ENCODE peak calls at places on chromosome 1, in seven cellular contexts. W is NCI-H2081; V is stimulated activated CD4-positive, alpha-beta T cell treated with anti-CD3 and anti-CD28 coated beads, Interleukin-4, amount 100 ng/mL, for 1 hour; N is GM10248; U is heart left ventricle; R is epithelial cell of esophagus; J is Caki2. B is an unnamed sample.

GRCh38 chr1:40634901-40635655 is 30.4 kb downstream of the RIMS3 start:
- DNase-seq in W (no peak), V (no peak), N (no peak), U (no peak), R (peak; percentile 72), J (no peak), B (no peak)

GRCh38 chr1:220094016-220094911 is at the start of gene IARS2:
- DNase-seq in W (peak; percentile 90), V (peak; percentile 94), N (peak; percentile 95), U (peak; percentile 91), R (peak; percentile 91), J (peak; percentile 80), B (peak; percentile 92)

GRCh38 chr1:41833519-41834000 is 85.2 kb downstream of the HIVEP3 start:
- DNase-seq in W (no peak), V (no peak), N (no peak), U (no peak), R (no peak), J (no peak), B (no peak)

GRCh38 chr1:63868220-63868897 is 94.5 kb downstream of the ROR1 start:
- DNase-seq in W (no peak), V (no peak), N (no peak), U (no peak), R (peak; percentile 95), J (peak; percentile 41), B (peak; percentile 76)

GRCh38 chr1:111831153-111831552 is 75.5 kb downstream of the DDX20 start:
- DNase-seq in W (no peak), V (no peak), N (no peak), U (no peak), R (no peak), J (no peak), B (no peak)

GRCh38 chr1:10815863-10816195 is 19.4 kb upstream of the CASZ1 start:
- DNase-seq in W (no peak), V (no peak), N (no peak), U (no peak), R (no peak), J (no peak), B (no peak)

GRCh38 chr1:53328490-53329182 is 766 bp upstream of the LRP8 start:
- DNase-seq in W (no peak), V (peak; percentile 19), N (peak; percentile 54), U (no peak), R (peak; percentile 14), J (no peak), B (peak; percentile 56)

GRCh38 chr1:223712856-223713494 is 636 bp downstream of the CAPN2 start:
- DNase-seq in W (no peak), V (peak; percentile 50), N (peak; percentile 34), U (peak; percentile 58), R (no peak), J (no peak), B (peak; percentile 74)

GRCh38 chr1:94819945-94820746 is at the start of gene SLC44A3:
- DNase-seq in W (peak; percentile 26), V (peak; percentile 3), N (no peak), U (peak; percentile 52), R (peak; percentile 54), J (peak; percentile 2), B (peak; percentile 65)

B was measured in sigmoid colon.